ENCODE peak calls at places on chromosomes 4 and X, in seven cellular contexts. One of them, this sample, is unnamed.

GRCh38 chr4:7199771-7200441 is 7.6 kb downstream of the SORCS2 start:
- DNase-seq in left ventricle myocardium superior: no peak
- DNase-seq in NCI-H69: no peak
- DNase-seq in gastrocnemius medialis: no peak
- DNase-seq in NCI-H1092 treated with DMSO at 0.1 percent for 48 hours: no peak
- DNase-seq in stimulated activated CD4-positive, alpha-beta T cell treated with anti-CD3 and anti-CD28 coated beads, TNF-alpha, amount 100 ng/mL, for 1 hour: no peak
- DNase-seq in anterior cingulate cortex: no peak
- DNase-seq in this sample: no peak

GRCh38 chrX:22186165-22186564 is 86.5 kb upstream of the CBLL2 start:
- DNase-seq in left ventricle myocardium superior: no peak
- DNase-seq in NCI-H69: peak; percentile 71
- DNase-seq in gastrocnemius medialis: no peak
- DNase-seq in NCI-H1092 treated with DMSO at 0.1 percent for 48 hours: no peak
- DNase-seq in stimulated activated CD4-positive, alpha-beta T cell treated with anti-CD3 and anti-CD28 coated beads, TNF-alpha, amount 100 ng/mL, for 1 hour: no peak
- DNase-seq in anterior cingulate cortex: no peak
- DNase-seq in this sample: no peak

GRCh38 chr4:79030973-79031372 is 91.7 kb upstream of the PAQR3 start:
- DNase-seq in left ventricle myocardium superior: no peak
- DNase-seq in NCI-H69: no peak
- DNase-seq in gastrocnemius medialis: no peak
- DNase-seq in NCI-H1092 treated with DMSO at 0.1 percent for 48 hours: no peak
- DNase-seq in stimulated activated CD4-positive, alpha-beta T cell treated with anti-CD3 and anti-CD28 coated beads, TNF-alpha, amount 100 ng/mL, for 1 hour: no peak
- DNase-seq in anterior cingulate cortex: no peak
- DNase-seq in this sample: no peak

GRCh38 chr4:142549726-142550463 is 296.2 kb downstream of the INPP4B start:
- DNase-seq in left ventricle myocardium superior: no peak
- DNase-seq in NCI-H69: peak; percentile 95
- DNase-seq in gastrocnemius medialis: no peak
- DNase-seq in NCI-H1092 treated with DMSO at 0.1 percent for 48 hours: no peak
- DNase-seq in stimulated activated CD4-positive, alpha-beta T cell treated with anti-CD3 and anti-CD28 coated beads, TNF-alpha, amount 100 ng/mL, for 1 hour: no peak
- DNase-seq in anterior cingulate cortex: no peak
- DNase-seq in this sample: no peak

GRCh38 chr4:150960818-150961217 is 54.3 kb downstream of the LRBA start:
- DNase-seq in left ventricle myocardium superior: no peak
- DNase-seq in NCI-H69: peak; percentile 41
- DNase-seq in gastrocnemius medialis: no peak
- DNase-seq in NCI-H1092 treated with DMSO at 0.1 percent for 48 hours: no peak
- DNase-seq in stimulated activated CD4-positive, alpha-beta T cell treated with anti-CD3 and anti-CD28 coated beads, TNF-alpha, amount 100 ng/mL, for 1 hour: peak; percentile 5
- DNase-seq in anterior cingulate cortex: no peak
- DNase-seq in this sample: no peak

GRCh38 chrX:133838761-133839676 is 146.4 kb downstream of the GPC3 start:
- DNase-seq in left ventricle myocardium superior: no peak
- DNase-seq in NCI-H69: peak; percentile 53
- DNase-seq in gastrocnemius medialis: no peak
- DNase-seq in NCI-H1092 treated with DMSO at 0.1 percent for 48 hours: no peak
- DNase-seq in stimulated activated CD4-positive, alpha-beta T cell treated with anti-CD3 and anti-CD28 coated beads, TNF-alpha, amount 100 ng/mL, for 1 hour: no peak
- DNase-seq in anterior cingulate cortex: no peak
- DNase-seq in this sample: no peak

GRCh38 chr4:73230865-73231517 is 27.6 kb downstream of the ANKRD17 start:
- DNase-seq in left ventricle myocardium superior: no peak
- DNase-seq in NCI-H69: no peak
- DNase-seq in gastrocnemius medialis: no peak
- DNase-seq in NCI-H1092 treated with DMSO at 0.1 percent for 48 hours: no peak
- DNase-seq in stimulated activated CD4-positive, alpha-beta T cell treated with anti-CD3 and anti-CD28 coated beads, TNF-alpha, amount 100 ng/mL, for 1 hour: no peak
- DNase-seq in anterior cingulate cortex: no peak
- DNase-seq in this sample: no peak

GRCh38 chrX:70089575-70090297 is 27.5 kb downstream of the OTUD6A start:
- DNase-seq in left ventricle myocardium superior: no peak
- DNase-seq in NCI-H69: no peak
- DNase-seq in gastrocnemius medialis: no peak
- DNase-seq in NCI-H1092 treated with DMSO at 0.1 percent for 48 hours: no peak
- DNase-seq in stimulated activated CD4-positive, alpha-beta T cell treated with anti-CD3 and anti-CD28 coated beads, TNF-alpha, amount 100 ng/mL, for 1 hour: no peak
- DNase-seq in anterior cingulate cortex: no peak
- DNase-seq in this sample: no peak

GRCh38 chrX:101450052-101450451 is 35.2 kb upstream of the ARMCX4 start:
- DNase-seq in left ventricle myocardium superior: no peak
- DNase-seq in NCI-H69: no peak
- DNase-seq in gastrocnemius medialis: no peak
- DNase-seq in NCI-H1092 treated with DMSO at 0.1 percent for 48 hours: no peak
- DNase-seq in stimulated activated CD4-positive, alpha-beta T cell treated with anti-CD3 and anti-CD28 coated beads, TNF-alpha, amount 100 ng/mL, for 1 hour: no peak
- DNase-seq in anterior cingulate cortex: no peak
- DNase-seq in this sample: no peak

GRCh38 chr4:77104405-77105292 is 28.9 kb upstream of the CCNI start:
- DNase-seq in left ventricle myocardium superior: peak; percentile 76
- DNase-seq in NCI-H69: peak; percentile 95
- DNase-seq in gastrocnemius medialis: peak; percentile 61
- DNase-seq in NCI-H1092 treated with DMSO at 0.1 percent for 48 hours: peak; percentile 7
- DNase-seq in stimulated activated CD4-positive, alpha-beta T cell treated with anti-CD3 and anti-CD28 coated beads, TNF-alpha, amount 100 ng/mL, for 1 hour: no peak
- DNase-seq in anterior cingulate cortex: no peak
- DNase-seq in this sample: no peak

GRCh38 chrX:68652327-68652930 is 5.0 kb downstream of the STARD8 start:
- DNase-seq in left ventricle myocardium superior: no peak
- DNase-seq in NCI-H69: no peak
- DNase-seq in gastrocnemius medialis: no peak
- DNase-seq in NCI-H1092 treated with DMSO at 0.1 percent for 48 hours: no peak
- DNase-seq in stimulated activated CD4-positive, alpha-beta T cell treated with anti-CD3 and anti-CD28 coated beads, TNF-alpha, amount 100 ng/mL, for 1 hour: no peak
- DNase-seq in anterior cingulate cortex: no peak
- DNase-seq in this sample: no peak